ENCODE peak calls at places on chromosome 15, in four cellular contexts. M is stomach, X is A549, B is HepG2. G is an unnamed sample. For H3K4me1, the result is how much of the 10 kb centered on the place peaks cover.

GRCh38 chr15:43235536-43235935 is 14.7 kb upstream of the EPB42 start:
- DNase-seq in B (no peak), M (no peak), X (no peak), G (no peak)

GRCh38 chr15:39438795-39439577 is 141.9 kb upstream of the THBS1 start:
- DNase-seq in B (peak), M (no peak), X (no peak), G (no peak)

GRCh38 chr15:91627473-91628309 is 225.8 kb upstream of the SLCO3A1 start:
- DNase-seq in B (no peak), M (no peak), X (no peak), G (peak)

GRCh38 chr15:52103217-52104207 is 9.1 kb downstream of the BCL2L10 start:
- DNase-seq in B (peak), X (peak), M (no peak), G (peak)

GRCh38 chr15:73273181-73274002 is 95.4 kb downstream of the HCN4 start:
- DNase-seq in X (peak), M (peak), B (peak), G (peak)

GRCh38 chr15:49688135-49688790 is 67.4 kb downstream of the DTWD1 start:
- DNase-seq in M (no peak), B (no peak), X (no peak), G (no peak)

GRCh38 chr15:46386356-46386755 is 751.5 kb downstream of the SQOR start:
- DNase-seq in X (no peak), M (no peak), B (no peak), G (no peak)

GRCh38 chr15:81296673-81297072 is 27.3 kb downstream of the STARD5 start:
- DNase-seq in M (peak), B (no peak), X (no peak), G (peak)

GRCh38 chr15:59570364-59570763 is 41.2 kb upstream of the GCNT3 start:
- DNase-seq in X (peak), M (no peak), B (no peak), G (no peak)

GRCh38 chr15:61750271-61751084 is 309.8 kb downstream of the VPS13C start:
- DNase-seq in M (peak), B (no peak), X (no peak), G (no peak)

GRCh38 chr15:25245801-25246622 is 192.8 kb downstream of the UBE3A start:
- DNase-seq in B (no peak), X (no peak), M (no peak), G (peak)

GRCh38 chr15:73972984-73973682 is 19.0 kb downstream of the STOML1 start:
- DNase-seq in M (peak), X (peak), B (peak), G (peak)

GRCh38 chr15:85141601-85142185 is 160.0 kb downstream of the PDE8A start:
- DNase-seq in M (no peak), B (no peak), X (no peak), G (no peak)

GRCh38 chr15:88506628-88507027 is 39.1 kb downstream of the MRPS11 start:
- DNase-seq in B (no peak), M (no peak), X (no peak), G (no peak)

GRCh38 chr15:63291507-63291906 is 14.1 kb downstream of the APH1B start:
- DNase-seq in B (no peak), X (peak), M (no peak), G (no peak)

GRCh38 chr15:74374648-74375302 is 7.3 kb upstream of the CYP11A1 start:
- DNase-seq in B (no peak), X (no peak), M (no peak), G (no peak)

GRCh38 chr15:85763557-85764303 is 31.0 kb downstream of the KLHL25 start:
- DNase-seq in M (no peak), B (no peak), X (no peak), G (no peak)

GRCh38 chr15:42502472-42502871 is 7.0 kb downstream of the SNAP23 start:
- DNase-seq in B (no peak), X (no peak), M (no peak), G (no peak)

GRCh38 chr15:81106560-81106959 is 27.5 kb upstream of the CFAP161 start:
- DNase-seq in B (peak), M (peak), X (peak), G (no peak)

GRCh38 chr15:101522621-101523559 is 33.4 kb upstream of the PCSK6 start:
- DNase-seq in B (no peak), X (no peak), M (no peak), G (no peak)

GRCh38 chr15:83105450-83105849 is 2.0 kb upstream of the TM6SF1 start:
- DNase-seq in X (no peak), B (no peak), M (no peak), G (no peak)

GRCh38 chr15:90149609-90150340 is 47.5 kb upstream of the IDH2 start:
- DNase-seq in M (no peak), B (no peak), X (no peak), G (no peak)

GRCh38 chr15:75533945-75534344 is 45.2 kb downstream of the PTPN9 start:
- DNase-seq in M (no peak), X (no peak), B (no peak), G (no peak)

GRCh38 chr15:75532413-75533250 is 46.5 kb downstream of the PTPN9 start:
- DNase-seq in M (peak), X (peak), B (peak), G (peak)

GRCh38 chr15:75530169-75530568 is 48.9 kb downstream of the PTPN9 start:
- DNase-seq in X (no peak), M (no peak), B (no peak), G (no peak)

GRCh38 chr15:75531041-75531450 is 48.1 kb downstream of the PTPN9 start:
- DNase-seq in M (no peak), X (no peak), B (no peak), G (peak)
- H3K4me1 ChIP-seq in M (under half), X (under half), B (under half), G (under half)

DNA sequence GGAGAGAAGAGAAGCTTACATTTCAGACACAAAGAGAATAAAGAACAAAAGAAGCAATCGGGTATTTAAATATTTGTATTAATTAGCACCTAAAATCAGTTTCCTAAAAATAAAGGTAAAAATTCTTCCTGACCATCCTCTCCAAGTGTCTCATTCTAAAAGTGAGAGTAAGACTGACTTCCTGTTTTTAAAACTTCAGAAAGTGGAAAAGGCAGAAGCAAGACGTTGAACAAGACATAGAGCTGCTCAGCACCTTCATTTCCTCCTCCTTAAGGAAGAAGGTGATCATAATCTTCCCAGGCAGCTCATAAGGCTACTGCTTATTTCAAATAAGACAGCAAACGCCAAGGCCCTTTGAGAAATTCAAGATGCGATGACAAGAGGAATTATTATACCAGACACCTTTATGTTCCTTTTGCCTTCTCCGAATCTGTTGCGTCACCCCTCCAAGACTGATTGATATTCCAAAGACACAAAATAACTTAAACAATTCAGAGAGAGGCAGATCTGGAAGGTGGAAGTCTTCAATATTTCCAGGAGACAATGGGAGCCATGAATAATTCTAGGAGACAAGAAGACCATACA is 238.8 kb upstream of the TLE3 start:
- DNase-seq in M (no peak), X (no peak), B (no peak), G (no peak)
- TF ChIP-seq EP300 in M (no peak), X (no peak), B (no peak), G (no peak)

GRCh38 chr15:67832031-67832551 is 6.8 kb downstream of the SKOR1 start:
- DNase-seq in M (no peak), B (no peak), X (peak), G (peak)
- TF ChIP-seq CTCF in M (no peak), B (peak), X (peak), G (no peak)

GRCh38 chr15:66403323-66403722 is 16.6 kb downstream of the MAP2K1 start:
- DNase-seq in X (no peak), B (no peak), M (no peak), G (no peak)
- H3K4me1 ChIP-seq in X (under half), B (under half), M (half or more), G (under half)

GRCh38 chr15:60720493-60721231 is 241.7 kb upstream of the ICE2 start:
- DNase-seq in M (no peak), X (no peak), B (no peak), G (no peak)
- TF ChIP-seq EP300 in M (no peak), X (no peak), B (no peak), G (no peak)

GRCh38 chr15:77617507-77618285 is 15.0 kb downstream of the LINGO1 start:
- DNase-seq in M (no peak), X (peak), B (peak), G (no peak)
- TF ChIP-seq CTCF in M (no peak), X (peak), B (peak), G (peak)